ENCODE peak calls at places on chromosomes 13 and 19, in five cellular contexts. E, Z, M, B and X are unnamed samples. For H3K4me1, the result is how much of the 10 kb centered on the place peaks cover.

GRCh38 chr13:95509521-95510315 is 42.8 kb upstream of the CLDN10 start:
- DNase-seq in E (no peak), Z (no peak), M (no peak), B (no peak), X (no peak)

GRCh38 chr13:39600766-39601165 is 2.2 kb downstream of the LHFPL6 start:
- DNase-seq in E (no peak), Z (no peak), M (peak), B (no peak), X (no peak)

GRCh38 chr13:35712907-35713685 is 236.6 kb upstream of the MAB21L1 start:
- DNase-seq in E (no peak), Z (no peak), M (no peak), B (no peak), X (no peak)

GRCh38 chr13:114248011-114248410 is 13.3 kb downstream of the CDC16 start:
- DNase-seq in E (no peak), Z (no peak), M (no peak), B (no peak), X (no peak)

GRCh38 chr19:14686411-14686810 is 3.4 kb upstream of the ZNF333 start:
- DNase-seq in E (no peak), Z (peak), M (no peak), B (no peak), X (no peak)

GRCh38 chr19:3670258-3670795 is 29.9 kb downstream of the PIP5K1C start:
- DNase-seq in E (peak), Z (peak), M (peak), B (peak), X (peak)

GRCh38 chr19:2335848-2336247 is 7.4 kb downstream of the SPPL2B start:
- DNase-seq in E (no peak), Z (no peak), M (no peak), B (no peak), X (no peak)

GRCh38 chr13:51856998-51857397 is 4.8 kb upstream of the CCDC70 start:
- DNase-seq in E (no peak), Z (no peak), M (no peak), B (no peak), X (no peak)

GRCh38 chr19:52896431-52897148 is 845 bp downstream of the ZNF320 start:
- DNase-seq in E (peak), Z (peak), M (no peak), B (peak), X (peak)

GRCh38 chr13:66343224-66343828 is 886.8 kb downstream of the PCDH9 start:
- DNase-seq in E (no peak), Z (no peak), M (no peak), B (no peak), X (no peak)

GRCh38 chr19:4969772-4970531 is 1.0 kb downstream of the KDM4B start:
- DNase-seq in E (no peak), Z (no peak), M (no peak), B (no peak), X (no peak)

GRCh38 chr19:21586341-21587116 is 81.1 kb downstream of the ZNF429 start:
- DNase-seq in E (no peak), Z (peak), M (no peak), B (no peak), X (no peak)

GRCh38 chr13:72204291-72204690 is 337.3 kb upstream of the DACH1 start:
- DNase-seq in E (no peak), Z (no peak), M (no peak), B (no peak), X (no peak)

GRCh38 chr19:33804021-33804799 is 7.5 kb downstream of the KCTD15 start:
- DNase-seq in E (no peak), Z (peak), M (peak), B (peak), X (no peak)

GRCh38 chr19:39413903-39414608 is 1.6 kb downstream of the PLEKHG2 start:
- DNase-seq in E (peak), Z (peak), M (no peak), B (peak), X (no peak)

GRCh38 chr13:25109341-25109740 is 13.4 kb downstream of the PABPC3 start:
- DNase-seq in E (no peak), Z (no peak), M (no peak), B (no peak), X (no peak)

GRCh38 chr13:111177803-111178389 is 62.8 kb downstream of the ARHGEF7 start:
- DNase-seq in E (no peak), Z (no peak), M (no peak), B (no peak), X (no peak)

DNA sequence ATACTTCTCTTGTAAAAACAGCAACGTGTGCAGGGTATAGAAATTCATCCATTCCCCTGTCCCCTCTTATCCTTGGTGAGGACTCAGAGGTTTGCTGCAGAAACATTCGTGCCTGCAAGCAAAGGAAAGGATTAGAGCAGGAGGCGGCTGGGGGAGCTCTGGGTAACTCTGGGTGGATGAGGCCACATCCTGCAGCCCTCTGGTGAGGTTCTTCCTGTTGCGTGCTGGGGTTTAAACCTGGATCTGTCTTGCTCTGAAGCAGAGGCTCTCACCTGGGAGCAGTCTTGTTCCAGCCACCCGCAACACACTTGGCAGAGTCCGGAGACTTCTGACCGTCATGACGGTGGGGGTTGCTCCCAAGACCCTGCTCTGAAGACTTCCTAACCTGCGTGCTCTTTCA is 69.2 kb downstream of the ATP11A start:
- DNase-seq in E (no peak), Z (no peak), M (no peak), B (no peak), X (no peak)
- H3K4me1 ChIP-seq in E (under half), Z (under half), M (under half), B (under half), X (under half)

GRCh38 chr19:1271528-1272422 is 2.6 kb downstream of the CIRBP start:
- DNase-seq in E (no peak), Z (no peak), M (no peak), B (peak), X (no peak)
- TF ChIP-seq POLR2A in E (peak), Z (no peak), M (no peak), B (no peak), X (no peak)

GRCh38 chr19:41410655-41411054 is 13.0 kb downstream of the BCKDHA start:
- DNase-seq in E (no peak), Z (no peak), M (no peak), B (no peak), X (no peak)

GRCh38 chr19:41407271-41407670 is 9.7 kb downstream of the BCKDHA start:
- DNase-seq in E (no peak), Z (no peak), M (no peak), B (no peak), X (no peak)

GRCh38 chr19:41408256-41408655 is 10.6 kb downstream of the BCKDHA start:
- DNase-seq in E (no peak), Z (no peak), M (no peak), B (no peak), X (no peak)

GRCh38 chr19:41411094-41411493 is 13.5 kb downstream of the BCKDHA start:
- DNase-seq in E (no peak), Z (no peak), M (no peak), B (no peak), X (no peak)

DNA sequence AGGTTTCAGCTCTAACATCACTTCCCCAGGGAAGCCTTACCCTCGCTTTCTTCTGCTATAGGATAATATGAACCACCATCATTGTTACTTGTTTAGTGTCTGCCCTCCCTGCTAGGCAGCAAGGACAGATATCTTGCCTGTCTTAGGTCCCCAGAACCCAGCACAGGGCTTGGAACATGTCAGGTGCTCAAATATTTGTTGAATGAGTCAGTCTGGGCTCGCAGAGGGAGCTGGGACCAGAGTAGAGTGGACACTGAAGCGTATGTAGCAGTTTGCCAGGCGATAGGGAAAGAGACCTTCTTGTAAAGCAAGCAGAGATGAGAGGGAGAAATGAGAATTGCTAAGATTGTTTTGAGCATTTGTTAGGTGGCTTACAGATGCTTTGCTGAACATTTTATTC is 11.7 kb downstream of the BCKDHA start:
- DNase-seq in E (no peak), Z (no peak), M (no peak), B (no peak), X (no peak)
- H3K4me1 ChIP-seq in E (under half), Z (under half), M (under half), B (under half), X (half or more)

DNA sequence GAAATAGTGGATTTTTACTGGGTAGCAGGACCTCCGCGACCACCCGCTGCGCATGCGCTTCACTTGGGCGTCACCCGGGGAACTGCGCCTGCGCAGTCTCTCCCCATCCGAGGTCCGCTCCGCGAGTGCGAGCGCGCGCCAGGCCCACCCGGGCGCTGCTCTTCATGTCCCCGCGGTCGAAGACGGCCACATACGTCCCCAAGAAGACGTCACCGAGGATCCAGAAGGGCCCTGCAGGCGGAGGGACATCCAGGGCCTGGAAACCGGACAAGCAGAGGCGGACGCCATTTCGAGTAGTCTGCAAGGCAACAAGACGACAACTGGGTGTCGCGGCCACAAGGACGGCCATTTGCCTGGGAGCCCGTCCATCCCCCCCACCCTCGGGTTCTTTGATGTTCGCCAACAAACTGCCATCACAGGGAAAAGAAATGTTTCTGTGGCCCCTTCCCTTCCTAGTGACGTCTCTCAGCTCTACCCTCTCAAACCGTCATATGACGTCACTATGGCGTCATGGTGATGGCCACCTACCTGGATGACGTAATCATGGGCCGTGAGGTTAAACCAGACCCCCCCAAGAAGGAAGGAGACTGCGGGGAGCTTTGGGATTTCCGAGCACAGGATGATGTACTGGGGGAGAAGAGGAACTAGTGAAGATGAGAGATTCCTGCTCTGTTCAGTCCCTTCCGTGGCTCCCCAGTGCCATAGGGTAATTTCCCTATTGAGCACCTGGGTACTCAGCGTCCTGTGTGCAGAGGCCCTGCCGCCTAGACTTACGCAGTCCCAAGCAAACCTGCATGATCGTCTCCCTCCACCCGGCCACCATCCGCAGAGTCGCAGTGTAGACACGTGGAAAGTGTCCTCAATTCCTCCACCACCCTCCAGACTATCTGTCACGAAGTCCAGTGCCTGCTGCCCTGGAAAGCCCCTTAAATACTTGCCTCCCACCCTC is 6.7 kb downstream of the NAPSA start:
- DNase-seq in E (peak), Z (peak), M (no peak), B (peak), X (no peak)
- TF ChIP-seq POLR2A in E (peak), Z (peak), M (peak), B (no peak), X (no peak)

DNA sequence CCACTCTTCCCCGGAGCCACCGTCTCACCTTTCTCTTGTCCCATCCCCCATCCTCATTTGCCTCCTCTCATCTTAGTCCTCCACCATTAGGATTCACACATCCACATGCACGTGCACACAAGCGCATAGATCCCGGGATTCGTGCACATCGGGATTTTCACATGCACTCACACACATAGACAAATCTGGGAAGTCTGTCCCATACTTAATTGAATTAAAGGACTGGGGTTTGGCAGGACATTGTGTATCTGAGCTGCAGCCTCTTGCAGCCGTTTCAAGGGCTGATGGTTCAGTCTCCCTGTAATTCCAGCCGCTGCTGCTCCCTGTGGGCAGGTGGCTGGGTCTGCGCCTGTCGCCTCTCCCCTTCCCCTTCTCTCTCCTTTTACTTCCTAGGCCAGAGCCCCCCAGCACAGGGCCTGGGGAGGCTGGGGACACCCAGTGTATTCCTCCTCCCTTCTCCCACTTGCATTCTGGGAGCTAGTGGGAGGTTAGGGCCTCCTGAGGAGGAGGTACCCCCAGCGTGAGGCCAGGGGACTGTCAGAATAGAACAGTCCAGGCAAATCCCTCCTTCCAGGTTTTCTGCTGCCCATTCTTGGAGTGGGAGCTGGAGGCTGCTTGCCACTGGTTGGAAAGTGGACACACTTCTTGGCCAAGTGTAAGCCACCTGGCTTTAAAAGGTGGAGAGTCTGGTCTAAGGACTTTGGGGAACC is 43.6 kb downstream of the LYL1 start:
- DNase-seq in E (no peak), Z (no peak), M (no peak), B (no peak), X (peak)
- H3K4me1 ChIP-seq in E (half or more), Z (half or more), M (under half), B (half or more), X (half or more)

GRCh38 chr13:30870916-30871712 is 35.0 kb upstream of the MEDAG start:
- DNase-seq in E (no peak), Z (no peak), M (no peak), B (no peak), X (no peak)

GRCh38 chr13:30868806-30869470 is 37.1 kb upstream of the MEDAG start:
- DNase-seq in E (no peak), Z (no peak), M (no peak), B (no peak), X (no peak)

GRCh38 chr13:30871713-30872029 is 34.4 kb upstream of the MEDAG start:
- DNase-seq in E (no peak), Z (no peak), M (no peak), B (no peak), X (no peak)

GRCh38 chr13:30869491-30869890 is 36.6 kb upstream of the MEDAG start:
- DNase-seq in E (no peak), Z (no peak), M (no peak), B (no peak), X (no peak)

DNA sequence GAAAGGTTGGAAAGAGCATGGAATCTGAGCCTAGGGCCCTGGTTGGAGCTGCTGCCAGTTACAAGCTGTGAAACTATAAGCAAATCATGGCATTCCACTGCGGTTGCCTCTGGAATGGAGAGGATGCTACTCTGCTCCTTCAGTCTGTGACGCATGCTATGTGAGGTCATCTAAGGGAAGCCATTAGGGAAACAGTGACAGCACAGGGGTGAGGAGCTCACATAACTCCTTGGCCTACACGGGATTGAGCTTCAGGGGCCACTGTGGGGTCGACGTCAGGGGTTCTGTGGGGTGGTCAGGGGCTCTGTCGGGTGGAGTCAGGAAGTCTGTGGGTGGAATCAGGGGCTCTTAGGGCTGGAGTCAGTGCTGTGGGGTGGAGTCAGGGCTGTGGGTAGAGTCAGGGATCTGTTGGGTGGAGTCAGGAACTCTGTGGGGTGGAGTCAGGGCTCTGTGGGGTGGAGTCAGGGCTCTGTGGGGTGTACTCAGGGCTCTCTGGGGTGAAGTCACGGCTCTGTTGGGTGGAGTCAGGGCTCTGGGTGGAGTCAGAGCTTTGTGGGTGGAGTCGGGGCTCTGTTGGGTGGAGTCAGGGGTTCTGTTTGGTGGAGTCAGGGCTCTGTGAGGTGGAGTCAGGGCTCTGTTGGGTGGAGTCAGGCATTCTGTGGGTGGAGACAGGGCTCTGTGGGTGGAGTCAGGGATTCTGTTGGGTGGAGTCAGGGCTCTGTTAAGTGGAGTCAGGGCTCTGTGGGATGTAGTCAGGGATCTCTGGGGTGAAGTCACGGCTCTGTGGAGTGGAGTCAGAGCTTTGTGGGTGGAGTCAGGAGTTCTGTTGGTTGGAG is 35.8 kb upstream of the MEDAG start:
- DNase-seq in E (peak), Z (peak), M (peak), B (peak), X (peak)
- TF ChIP-seq POLR2A in E (no peak), Z (no peak), M (no peak), B (peak), X (no peak)

DNA sequence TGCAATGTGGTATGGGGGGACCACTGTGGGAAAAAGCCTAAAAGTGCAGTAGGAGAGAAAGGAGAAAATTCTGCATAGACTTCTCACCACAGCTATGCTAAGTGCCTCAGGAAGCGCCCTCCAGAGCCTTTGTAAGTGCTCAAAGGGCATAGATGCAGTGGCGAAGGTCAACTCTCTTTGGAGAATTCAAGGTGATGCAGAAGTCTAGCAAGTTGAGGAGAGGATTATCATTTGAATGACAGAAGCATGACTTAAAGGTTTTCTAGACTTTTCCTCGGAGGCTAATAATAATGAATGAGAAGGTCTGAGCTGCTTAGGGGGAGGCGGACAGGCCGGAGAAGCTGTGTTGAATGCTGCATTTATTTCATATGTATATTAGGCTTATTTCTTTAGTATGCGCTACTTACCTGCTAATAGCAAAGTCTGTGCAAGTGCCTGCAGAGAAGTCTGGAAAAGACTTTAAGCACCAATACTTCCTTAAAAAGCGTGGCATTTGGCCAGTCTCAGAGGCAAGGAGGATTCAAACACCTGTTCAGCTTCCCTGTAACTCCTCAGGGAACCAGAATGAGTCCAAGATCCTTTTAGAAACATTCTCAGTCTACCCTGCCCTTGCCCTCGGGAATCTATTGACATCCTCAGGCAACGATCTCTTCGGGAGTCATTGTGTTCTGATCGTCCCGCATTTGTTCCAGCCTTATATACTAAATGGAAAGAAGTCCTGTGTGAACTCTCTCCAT is 56.2 kb downstream of the FLT1 start:
- DNase-seq in E (no peak), Z (no peak), M (no peak), B (no peak), X (no peak)
- H3K4me1 ChIP-seq in E (under half), Z (under half), M (under half), B (under half), X (under half)

DNA sequence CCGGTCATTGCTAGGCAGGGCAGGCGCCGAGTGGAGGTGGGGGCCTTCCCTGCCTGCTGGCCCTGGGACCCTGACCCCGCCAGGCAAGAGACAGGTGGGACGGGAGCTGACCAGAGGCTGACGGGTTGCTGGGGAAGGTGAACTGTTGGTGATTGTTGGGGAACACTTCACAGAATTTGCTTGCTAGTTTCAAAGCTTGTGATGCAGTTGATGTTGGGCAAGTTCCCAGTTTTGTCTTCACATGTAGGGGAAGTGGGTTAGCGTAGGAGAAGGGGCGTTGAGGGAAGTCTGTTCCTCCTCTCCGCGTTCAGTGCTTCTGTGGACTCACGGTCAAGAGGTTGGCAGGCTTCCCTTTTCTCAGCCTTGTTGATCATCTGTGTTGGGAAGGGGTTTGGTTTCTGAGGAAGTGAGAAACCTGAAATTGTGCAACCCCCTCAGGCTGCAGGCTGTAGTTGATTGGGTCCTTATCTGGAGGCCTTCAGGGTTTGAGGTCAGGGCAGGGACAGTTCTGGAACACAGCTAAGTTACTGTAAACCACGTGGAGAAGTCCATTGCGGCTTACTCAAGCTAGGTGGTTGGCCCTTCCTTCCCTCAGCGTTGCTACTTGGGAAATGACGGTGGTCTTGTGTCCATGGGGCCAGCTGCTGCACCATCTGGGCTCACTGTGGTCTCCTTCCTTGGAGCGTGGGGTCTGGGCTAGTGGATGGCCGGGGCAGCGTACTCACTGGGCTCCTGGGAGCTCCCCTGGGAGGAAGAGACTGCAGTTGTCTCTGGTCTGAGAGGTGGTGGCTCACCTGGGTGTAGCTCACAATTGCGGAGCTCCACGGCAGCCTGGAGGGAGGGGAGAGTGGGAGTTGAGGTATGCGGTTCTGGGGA is 7.5 kb downstream of the RPS9 start:
- DNase-seq in E (peak), Z (peak), M (no peak), B (peak), X (peak)
- TF ChIP-seq POLR2A in E (peak), Z (peak), M (no peak), B (no peak), X (no peak)